ENCODE peak calls at places on chromosomes 1 and 21, in four cellular contexts. U is kidney, A is upper lobe of right lung, P is suprapubic skin. F is an unnamed sample.

GRCh38 chr1:228900099-228900965 is 165.1 kb downstream of the RHOU start:
- DNase-seq in P (peak), U (no peak), A (no peak), F (no peak)

GRCh38 chr1:225961659-225962439 is 20.8 kb upstream of the LEFTY2 start:
- DNase-seq in P (no peak), U (no peak), A (no peak), F (no peak)

GRCh38 chr1:84247425-84248220 is 53.9 kb upstream of the SAMD13 start:
- DNase-seq in P (no peak), A (no peak), U (no peak), F (peak)

GRCh38 chr1:12798911-12799310 is 7.7 kb downstream of the PRAMEF1 start:
- DNase-seq in A (no peak), U (no peak), P (no peak), F (no peak)

GRCh38 chr21:45855248-45855801 is 126.2 kb upstream of the COL6A1 start:
- DNase-seq in U (peak), P (peak), A (no peak), F (no peak)

GRCh38 chr1:163163861-163164582 is 38.7 kb downstream of the RGS5 start:
- DNase-seq in P (no peak), U (no peak), A (no peak), F (no peak)

GRCh38 chr1:115314765-115315164 is 23.3 kb downstream of the NGF start:
- DNase-seq in U (no peak), A (no peak), P (no peak), F (peak)

GRCh38 chr1:53578358-53578757 is 119.2 kb downstream of the DMRTB1 start:
- DNase-seq in U (no peak), A (no peak), P (no peak), F (no peak)

GRCh38 chr1:47478090-47478489 is 40.2 kb downstream of the FOXD2 start:
- DNase-seq in U (peak), P (no peak), A (peak), F (no peak)

GRCh38 chr1:68149907-68150306 is 82.4 kb downstream of the WLS start:
- DNase-seq in U (no peak), A (no peak), P (no peak), F (no peak)

GRCh38 chr1:59757185-59757747 is 57.5 kb upstream of the HOOK1 start:
- DNase-seq in U (no peak), P (no peak), A (no peak), F (no peak)

GRCh38 chr1:25651036-25651640 is 34.5 kb downstream of the MAN1C1 start:
- DNase-seq in U (no peak), P (peak), A (peak), F (no peak)

GRCh38 chr1:180646547-180646946 is 14.7 kb downstream of the XPR1 start:
- DNase-seq in A (no peak), U (no peak), P (no peak), F (no peak)

GRCh38 chr1:170221031-170221430 is 75.3 kb downstream of the NTMT2 start:
- DNase-seq in A (no peak), P (no peak), U (no peak), F (no peak)

GRCh38 chr1:93700532-93701469 is 19.2 kb upstream of the BCAR3 start:
- DNase-seq in U (no peak), A (peak), P (no peak), F (no peak)

GRCh38 chr1:41622402-41622801 is 137.9 kb upstream of the EDN2 start:
- DNase-seq in A (no peak), U (no peak), P (no peak), F (no peak)

GRCh38 chr1:109527098-109527811 is 12.4 kb upstream of the GPR61 start:
- DNase-seq in P (no peak), U (no peak), A (no peak), F (no peak)

GRCh38 chr1:22290157-22290556 is 147.3 kb upstream of the WNT4 start:
- DNase-seq in A (no peak), P (no peak), U (peak), F (no peak)

GRCh38 chr21:44521301-44521927 is 18.6 kb downstream of the KRTAP10-1 start:
- DNase-seq in A (peak), P (peak), U (no peak), F (no peak)

GRCh38 chr1:96116707-96117106 is 604.9 kb upstream of the PTBP2 start:
- DNase-seq in P (no peak), A (no peak), U (no peak), F (peak)

GRCh38 chr1:45612941-45613579 is 10.8 kb downstream of the CCDC17 start:
- DNase-seq in P (no peak), A (no peak), U (no peak), F (no peak)

GRCh38 chr1:16727190-16728111 is 12.9 kb upstream of the RNU1-4 start:
- DNase-seq in P (peak), U (peak), A (peak), F (no peak)

GRCh38 chr1:196400478-196401453 is 207.5 kb downstream of the KCNT2 start:
- DNase-seq in U (no peak), A (no peak), P (peak), F (peak)

GRCh38 chr1:87478231-87478630 is 149.6 kb downstream of the LMO4 start:
- DNase-seq in U (peak), A (no peak), P (no peak), F (no peak)

GRCh38 chr1:160189649-160190625 is at the start of gene CASQ1:
- DNase-seq in P (no peak), A (no peak), U (no peak), F (no peak)

GRCh38 chr1:62875676-62876075 is 91.7 kb downstream of the ATG4C start:
- DNase-seq in A (no peak), P (no peak), U (no peak), F (no peak)

GRCh38 chr1:33477451-33477850 is 5.0 kb downstream of the ZSCAN20 start:
- DNase-seq in U (no peak), P (no peak), A (no peak), F (no peak)

GRCh38 chr21:45543371-45543709 is 1.1 kb upstream of the SLC19A1 start:
- DNase-seq in P (peak), A (no peak), U (no peak), F (no peak)

GRCh38 chr1:212970085-212970484 is 19.7 kb downstream of the VASH2 start:
- DNase-seq in A (no peak), U (no peak), P (no peak), F (no peak)
- TF ChIP-seq CTCF in A (no peak), U (no peak), P (no peak), F (no peak)

GRCh38 chr1:156421062-156421938 is 52.3 kb downstream of the RHBG start:
- DNase-seq in U (peak), P (peak), A (peak), F (no peak)
- H3K4me3 ChIP-seq in U (no peak), P (peak), A (peak), F (peak)

GRCh38 chr1:152546704-152547103 is 19.9 kb downstream of the LCE3E start:
- DNase-seq in P (no peak), U (no peak), A (no peak), F (no peak)

GRCh38 chr1:152539901-152540300 is 25.6 kb downstream of the CRCT1 start:
- DNase-seq in A (no peak), P (no peak), U (no peak), F (no peak)

GRCh38 chr1:152543808-152544207 is 22.8 kb downstream of the LCE3E start:
- DNase-seq in A (no peak), U (no peak), P (no peak), F (no peak)
- TF ChIP-seq CTCF in A (no peak), U (no peak), P (no peak), F (no peak)

DNA sequence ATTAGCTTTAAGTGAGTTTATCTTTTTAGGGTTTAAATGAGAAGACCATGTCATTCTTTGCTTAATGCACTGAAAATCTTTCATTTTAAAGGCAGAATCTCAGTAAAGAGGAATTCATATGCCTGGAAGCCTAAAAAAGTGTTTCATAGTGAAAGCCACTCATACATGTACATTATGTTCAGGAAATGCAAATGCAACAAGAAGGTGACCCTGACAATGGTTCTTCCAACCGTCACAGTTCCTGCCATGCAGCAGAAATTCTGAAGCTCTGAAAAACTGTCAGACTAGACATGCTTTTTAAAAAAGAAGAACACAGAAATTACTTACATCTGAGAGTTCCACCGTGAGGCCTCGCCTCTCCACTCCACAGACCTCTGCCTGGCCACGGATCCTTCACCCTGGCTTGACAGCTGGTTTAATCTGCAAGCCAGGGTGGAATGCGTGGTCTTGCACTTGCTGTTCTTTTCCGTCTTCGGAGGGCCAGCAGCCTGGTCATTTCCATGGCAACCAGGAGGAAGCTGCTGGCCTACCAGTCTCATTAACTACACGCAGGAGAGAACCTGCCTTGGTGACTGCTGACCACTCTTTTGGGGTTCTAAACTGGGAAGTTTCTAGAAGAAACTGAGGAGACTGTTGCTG is 41.8 kb upstream of the PAXBP1 start:
- DNase-seq in P (no peak), U (peak), A (no peak), F (no peak)
- H3K4me3 ChIP-seq in P (no peak), U (peak), A (no peak), F (no peak)

GRCh38 chr1:192867180-192867579 is 58.3 kb downstream of the RGS2 start:
- DNase-seq in U (no peak), P (no peak), A (no peak), F (no peak)
- TF ChIP-seq CTCF in U (no peak), P (no peak), A (no peak), F (no peak)

GRCh38 chr1:159171688-159172501 is 480 bp downstream of the CADM3 start:
- DNase-seq in P (no peak), A (no peak), U (peak), F (no peak)

GRCh38 chr1:159173303-159173702 is 1.9 kb downstream of the CADM3 start:
- DNase-seq in A (no peak), U (no peak), P (no peak), F (no peak)

GRCh38 chr1:159170639-159171038 is 776 bp upstream of the CADM3 start:
- DNase-seq in P (no peak), A (no peak), U (no peak), F (no peak)

GRCh38 chr1:159172599-159173291 is 1.3 kb downstream of the CADM3 start:
- DNase-seq in U (peak), P (peak), A (no peak), F (no peak)

GRCh38 chr1:159171254-159171687 is at the start of gene CADM3:
- DNase-seq in U (peak), P (no peak), A (no peak), F (no peak)
- H3K4me3 ChIP-seq in U (no peak), P (peak), A (no peak), F (peak)

DNA sequence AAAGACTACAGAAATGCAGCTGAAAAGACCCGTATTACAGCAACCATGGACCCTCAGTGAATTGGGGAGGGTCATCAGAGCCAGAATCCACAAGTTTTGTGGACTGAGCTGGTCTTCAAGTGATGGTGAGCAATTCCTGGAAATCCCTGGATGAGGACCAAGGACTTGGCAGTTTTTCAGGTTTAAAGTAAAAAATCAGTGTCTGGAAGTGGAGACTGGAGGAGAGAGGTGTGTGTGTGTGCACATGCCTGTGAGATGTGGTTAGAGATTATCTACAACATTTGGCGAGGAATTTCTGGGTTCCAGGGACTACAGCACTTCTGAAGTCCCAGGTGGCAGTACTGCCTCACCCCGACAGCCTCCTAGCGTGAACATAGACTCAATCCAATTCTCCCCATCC is 56.4 kb downstream of the KIRREL1 start:
- DNase-seq in A (no peak), U (no peak), P (no peak), F (peak)
- TF ChIP-seq CTCF in A (no peak), U (no peak), P (no peak), F (no peak)

GRCh38 chr21:37228003-37228400 is 39.1 kb downstream of the VPS26C start:
- DNase-seq in U (no peak), A (no peak), P (no peak), F (no peak)
- H3K4me3 ChIP-seq in U (no peak), A (no peak), P (no peak), F (no peak)

GRCh38 chr1:194117582-194117981 is 931.2 kb upstream of the B3GALT2 start:
- DNase-seq in A (no peak), P (no peak), U (peak), F (no peak)
- TF ChIP-seq CTCF in A (no peak), P (no peak), U (no peak), F (peak)

F was measured in astrocyte of the cerebellum.